ENCODE peak calls at places on chromosomes 7 and 10, in seven cellular contexts. X, J, C, I, N, P and S are unnamed samples.

GRCh38 chr7:36468361-36469140 is 78.9 kb downstream of the ANLN start:
- DNase-seq in X (no peak), J (no peak), C (no peak), I (no peak), N (no peak), P (no peak), S (no peak)

GRCh38 chr10:127267442-127267841 is 71.1 kb upstream of the INSYN2A start:
- DNase-seq in X (no peak), J (no peak), C (no peak), I (no peak), N (no peak), P (no peak), S (no peak)

GRCh38 chr7:105693576-105693975 is 112.3 kb upstream of the EFCAB10 start:
- DNase-seq in X (no peak), J (no peak), C (no peak), I (no peak), N (no peak), P (no peak), S (no peak)

GRCh38 chr7:133827707-133828580 is 299.2 kb upstream of the LRGUK start:
- DNase-seq in X (no peak), J (no peak), C (no peak), I (peak; percentile 22), N (no peak), P (no peak), S (peak; percentile 17)

GRCh38 chr7:111535142-111535541 is 27.1 kb downstream of the IMMP2L start:
- DNase-seq in X (no peak), J (no peak), C (no peak), I (no peak), N (no peak), P (no peak), S (no peak)

GRCh38 chr7:132328047-132328620 is 248.1 kb downstream of the PLXNA4 start:
- DNase-seq in X (peak; percentile 17), J (no peak), C (no peak), I (no peak), N (no peak), P (no peak), S (no peak)

GRCh38 chr7:106100863-106101262 is 11.2 kb downstream of the SYPL1 start:
- DNase-seq in X (no peak), J (no peak), C (no peak), I (no peak), N (no peak), P (no peak), S (no peak)

GRCh38 chr7:11716185-11716584 is 115.8 kb downstream of the THSD7A start:
- DNase-seq in X (peak; percentile 15), J (no peak), C (no peak), I (peak; percentile 81), N (no peak), P (peak; percentile 44), S (no peak)

GRCh38 chr10:1552415-1552814 is 184.9 kb downstream of the ADARB2 start:
- DNase-seq in X (peak; percentile 48), J (peak; percentile 16), C (no peak), I (no peak), N (no peak), P (no peak), S (no peak)

GRCh38 chr10:18608581-18608980 is 42.8 kb downstream of the NSUN6 start:
- DNase-seq in X (no peak), J (no peak), C (no peak), I (no peak), N (no peak), P (no peak), S (no peak)

GRCh38 chr10:93437946-93438795 is 44.0 kb downstream of the MYOF start:
- DNase-seq in X (no peak), J (no peak), C (no peak), I (peak; percentile 82), N (peak; percentile 18), P (no peak), S (no peak)

GRCh38 chr10:51619365-51619764 is 80.0 kb downstream of the CSTF2T start:
- DNase-seq in X (no peak), J (no peak), C (no peak), I (no peak), N (no peak), P (no peak), S (no peak)

GRCh38 chr7:142886866-142887265 is 1.3 kb upstream of the TRPV6 start:
- DNase-seq in X (no peak), J (no peak), C (no peak), I (no peak), N (no peak), P (no peak), S (no peak)

GRCh38 chr7:134625571-134625970 is 21.1 kb upstream of the BPGM start:
- DNase-seq in X (no peak), J (no peak), C (no peak), I (peak; percentile 83), N (no peak), P (no peak), S (no peak)

GRCh38 chr10:107971973-107972372 is 807.5 kb upstream of the SORCS1 start:
- DNase-seq in X (no peak), J (no peak), C (no peak), I (peak; percentile 86), N (no peak), P (peak; percentile 25), S (no peak)

GRCh38 chr7:100590077-100590737 is 4.1 kb downstream of the FBXO24 start:
- DNase-seq in X (peak; percentile 61), J (no peak), C (no peak), I (no peak), N (no peak), P (no peak), S (no peak)

GRCh38 chr10:77906863-77907861 is 19.4 kb downstream of the DLG5 start:
- DNase-seq in X (no peak), J (no peak), C (no peak), I (no peak), N (no peak), P (no peak), S (no peak)

GRCh38 chr10:99235469-99235871 is at the start of gene HPSE2:
- DNase-seq in X (no peak), J (no peak), C (no peak), I (no peak), N (peak; percentile 17), P (no peak), S (no peak)

GRCh38 chr7:19690736-19691135 is 18.1 kb downstream of the POLR1F start:
- DNase-seq in X (no peak), J (no peak), C (no peak), I (no peak), N (no peak), P (no peak), S (no peak)

GRCh38 chr10:92811986-92812385 is 36.3 kb upstream of the EXOC6 start:
- DNase-seq in X (no peak), J (no peak), C (no peak), I (no peak), N (no peak), P (no peak), S (no peak)

GRCh38 chr7:152572101-152572500 is 103.8 kb downstream of the XRCC2 start:
- DNase-seq in X (no peak), J (no peak), C (no peak), I (no peak), N (no peak), P (no peak), S (no peak)

GRCh38 chr7:4776160-4776623 is 769 bp downstream of the AP5Z1 start:
- DNase-seq in X (no peak), J (no peak), C (no peak), I (peak; percentile 41), N (no peak), P (no peak), S (no peak)

GRCh38 chr10:21495686-21496284 is 29.7 kb downstream of the SKIDA1 start:
- DNase-seq in X (peak; percentile 89), J (peak; percentile 94), C (no peak), I (no peak), N (peak; percentile 98), P (no peak), S (peak; percentile 95)
- TF ChIP-seq CTCF in X (peak; percentile 94), J (peak; percentile 99), C (peak; percentile 61), I (peak; percentile 59), N (peak; percentile 100), P (peak; percentile 82), S (peak; percentile 93)

DNA sequence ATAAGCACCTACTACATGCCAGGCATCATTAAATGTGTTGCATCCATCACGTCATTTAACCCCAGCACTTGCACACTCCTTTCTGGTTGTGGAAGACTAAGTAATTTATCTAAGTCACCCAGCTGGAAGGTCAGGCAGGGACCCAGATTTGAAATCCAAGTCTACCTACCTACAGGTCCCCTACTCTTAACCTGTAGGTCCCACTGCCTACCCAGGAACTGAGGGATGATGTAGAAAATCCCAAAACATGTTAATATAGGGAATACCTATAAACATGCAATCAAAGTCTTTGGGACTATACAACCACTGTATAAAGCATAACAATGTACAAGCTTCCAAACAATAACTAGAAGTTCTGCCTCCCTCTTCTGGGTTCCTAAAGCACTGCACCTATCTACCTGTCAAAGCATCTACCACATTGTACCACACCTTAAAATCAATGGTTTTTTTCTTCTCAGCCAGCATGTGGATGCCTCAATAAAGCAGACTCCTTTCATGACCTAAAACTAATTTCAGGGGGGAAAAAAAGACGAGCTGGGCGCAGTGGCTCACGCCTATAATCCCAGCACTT is 5.6 kb downstream of the IL6 start:
- DNase-seq in X (no peak), J (no peak), C (no peak), I (no peak), N (no peak), P (no peak), S (no peak)
- TF ChIP-seq CTCF in X (peak; percentile 30), J (no peak), C (peak; percentile 7), I (peak; percentile 48), N (no peak), P (peak; percentile 29), S (no peak)

DNA sequence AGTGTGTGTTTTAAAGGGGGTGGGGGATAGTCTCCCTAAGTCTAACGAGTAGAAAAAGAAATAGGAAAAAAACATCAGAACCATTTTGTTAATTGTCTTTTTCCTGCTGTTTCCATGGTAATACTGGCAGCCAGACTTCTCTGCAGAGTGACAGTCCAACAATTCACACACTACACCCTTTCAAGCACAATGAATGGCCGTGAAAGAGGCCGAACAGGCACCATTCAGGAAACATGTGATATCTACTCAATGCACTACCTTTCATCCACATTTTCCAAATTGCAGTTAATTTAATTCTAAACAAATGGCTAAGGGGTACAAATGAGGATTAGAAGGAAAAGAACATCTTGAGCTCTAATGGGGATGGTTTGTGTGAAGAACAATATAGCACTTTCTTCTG is 358.5 kb upstream of the ANKRD30A start:
- DNase-seq in X (no peak), J (no peak), C (no peak), I (no peak), N (no peak), P (no peak), S (no peak)
- TF ChIP-seq CTCF in X (no peak), J (no peak), C (no peak), I (no peak), N (no peak), P (no peak), S (no peak)

DNA sequence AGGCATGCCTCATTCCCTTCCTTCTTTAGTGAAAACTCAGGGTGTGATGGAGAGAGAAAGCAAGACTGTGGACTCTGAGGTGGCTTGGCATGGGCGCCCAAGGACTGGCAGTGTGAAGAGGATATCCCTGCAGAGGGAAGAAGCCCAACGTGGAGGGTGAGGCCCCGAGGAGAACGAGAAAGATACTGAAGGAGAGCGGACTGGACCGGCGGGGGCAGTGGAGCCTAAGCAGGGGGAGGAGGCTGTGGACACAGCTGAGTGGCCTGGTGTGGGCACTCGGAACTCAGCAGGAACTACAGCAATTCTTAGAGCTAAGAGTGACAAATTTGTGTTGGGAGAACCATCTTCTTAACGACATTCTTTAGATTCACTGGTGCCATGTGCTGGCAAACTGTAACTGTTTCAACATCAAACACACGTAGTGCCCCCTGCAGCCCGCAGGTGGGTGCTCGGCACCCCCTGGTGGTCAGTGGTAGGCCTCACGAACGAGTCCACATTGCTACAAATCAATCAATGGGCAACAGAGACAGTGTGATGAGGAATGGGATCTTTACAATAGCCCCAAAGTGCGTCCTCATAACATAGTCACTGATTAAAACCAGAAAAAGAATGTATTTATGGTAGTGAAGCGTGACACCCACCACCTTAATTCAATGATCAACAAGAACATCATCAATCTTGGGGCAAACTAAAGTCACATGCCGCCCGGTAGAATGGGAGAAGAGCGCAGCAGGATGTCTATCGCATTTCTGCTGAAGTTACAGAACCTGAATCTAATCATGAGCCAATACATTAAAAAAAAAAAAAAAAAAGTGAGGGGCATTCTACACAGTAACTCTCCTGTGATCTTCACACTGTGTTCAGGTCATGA is 2.0 kb upstream of the SFTPA1 start:
- DNase-seq in X (peak; percentile 38), J (peak; percentile 70), C (no peak), I (peak; percentile 0), N (peak; percentile 70), P (no peak), S (peak; percentile 48)
- TF ChIP-seq CTCF in X (peak; percentile 48), J (peak; percentile 76), C (peak; percentile 55), I (peak; percentile 62), N (peak; percentile 70), P (peak; percentile 83), S (peak; percentile 49)